ENCODE peak calls at places on chromosomes 13 and 19, in five cellular contexts. One of them, this sample, is unnamed.

GRCh38 chr13:50989476-50989875 is 79.9 kb downstream of the RNASEH2B start:
- DNase-seq in neuronal stem cell: no peak
- DNase-seq in IMR-90: no peak
- DNase-seq in H1: no peak
- DNase-seq in H9: peak; percentile 55
- DNase-seq in this sample: peak; percentile 50

GRCh38 chr13:107734891-107735620 is 480.3 kb downstream of the LIG4 start:
- DNase-seq in neuronal stem cell: no peak
- DNase-seq in H1: no peak
- DNase-seq in IMR-90: no peak
- DNase-seq in H9: no peak
- DNase-seq in this sample: no peak

GRCh38 chr13:99908129-99908805 is 63.3 kb downstream of the ZIC5 start:
- DNase-seq in H1: no peak
- DNase-seq in H9: no peak
- DNase-seq in IMR-90: no peak
- DNase-seq in neuronal stem cell: no peak
- DNase-seq in this sample: no peak

GRCh38 chr13:44519642-44520041 is 56.5 kb downstream of the TSC22D1 start:
- DNase-seq in IMR-90: no peak
- DNase-seq in H9: no peak
- DNase-seq in neuronal stem cell: no peak
- DNase-seq in H1: no peak
- DNase-seq in this sample: no peak

GRCh38 chr19:11383706-11384048 is 437 bp downstream of the EPOR start:
- DNase-seq in H1: no peak
- DNase-seq in IMR-90: no peak
- DNase-seq in H9: no peak
- DNase-seq in neuronal stem cell: no peak
- DNase-seq in this sample: no peak

GRCh38 chr19:2552859-2553258 is 76.9 kb downstream of the GADD45B start:
- DNase-seq in IMR-90: no peak
- DNase-seq in H1: no peak
- DNase-seq in H9: no peak
- DNase-seq in neuronal stem cell: no peak
- DNase-seq in this sample: peak; percentile 65

GRCh38 chr13:29452773-29453574 is 142.5 kb downstream of the SLC7A1 start:
- DNase-seq in neuronal stem cell: no peak
- DNase-seq in H1: no peak
- DNase-seq in H9: no peak
- DNase-seq in IMR-90: no peak
- DNase-seq in this sample: no peak

GRCh38 chr13:108214511-108215383 is 589 bp downstream of the LIG4 start:
- DNase-seq in H1: no peak
- DNase-seq in neuronal stem cell: no peak
- DNase-seq in H9: peak; percentile 50
- DNase-seq in IMR-90: no peak
- DNase-seq in this sample: peak; percentile 18

GRCh38 chr19:45613926-45614725 is 12.1 kb upstream of the GPR4 start:
- DNase-seq in H9: no peak
- DNase-seq in H1: no peak
- DNase-seq in IMR-90: peak; percentile 93
- DNase-seq in neuronal stem cell: no peak
- DNase-seq in this sample: peak; percentile 96

GRCh38 chr13:46184277-46184699 is 2.3 kb upstream of the LCP1 start:
- DNase-seq in neuronal stem cell: no peak
- DNase-seq in H9: peak; percentile 66
- DNase-seq in IMR-90: no peak
- DNase-seq in H1: peak; percentile 13
- DNase-seq in this sample: no peak

GRCh38 chr19:30799854-30800755 is 427.9 kb downstream of the ZNF536 start:
- DNase-seq in H9: peak; percentile 75
- DNase-seq in H1: peak; percentile 27
- DNase-seq in neuronal stem cell: peak; percentile 50
- DNase-seq in IMR-90: no peak
- DNase-seq in this sample: peak; percentile 5

GRCh38 chr13:74217816-74218215 is 83.6 kb upstream of the KLF12 start:
- DNase-seq in neuronal stem cell: no peak
- DNase-seq in H9: no peak
- DNase-seq in H1: no peak
- DNase-seq in IMR-90: peak; percentile 97
- DNase-seq in this sample: peak; percentile 78

GRCh38 chr19:23776507-23777205 is 18.0 kb upstream of the ZNF681 start:
- DNase-seq in H1: no peak
- DNase-seq in H9: no peak
- DNase-seq in neuronal stem cell: no peak
- DNase-seq in IMR-90: no peak
- DNase-seq in this sample: no peak

GRCh38 chr19:16527971-16528521 is 14.2 kb downstream of the CHERP start:
- DNase-seq in H1: no peak
- DNase-seq in H9: peak; percentile 56
- DNase-seq in IMR-90: no peak
- DNase-seq in neuronal stem cell: no peak
- DNase-seq in this sample: peak; percentile 18

GRCh38 chr19:18644144-18645034 is 7.6 kb downstream of the KLHL26 start:
- DNase-seq in H9: no peak
- DNase-seq in neuronal stem cell: no peak
- DNase-seq in H1: no peak
- DNase-seq in IMR-90: no peak
- DNase-seq in this sample: no peak

GRCh38 chr19:28242317-28242927 is 970.5 kb downstream of the UQCRFS1 start:
- DNase-seq in H1: no peak
- DNase-seq in IMR-90: no peak
- DNase-seq in H9: peak; percentile 55
- DNase-seq in neuronal stem cell: peak; percentile 70
- DNase-seq in this sample: no peak

GRCh38 chr19:23436944-23437343 is 41.7 kb upstream of the ZNF91 start:
- DNase-seq in H1: no peak
- DNase-seq in H9: peak; percentile 28
- DNase-seq in neuronal stem cell: no peak
- DNase-seq in IMR-90: no peak
- DNase-seq in this sample: no peak

GRCh38 chr13:51380269-51380668 is 40.8 kb downstream of the SERPINE3 start:
- DNase-seq in H1: no peak
- DNase-seq in neuronal stem cell: no peak
- DNase-seq in IMR-90: peak; percentile 16
- DNase-seq in H9: no peak
- DNase-seq in this sample: no peak

GRCh38 chr13:24493356-24493755 is 19.2 kb downstream of the PARP4 start:
- DNase-seq in H1: no peak
- DNase-seq in neuronal stem cell: no peak
- DNase-seq in IMR-90: no peak
- DNase-seq in H9: no peak
- DNase-seq in this sample: no peak

GRCh38 chr13:20843177-20843576 is 59.4 kb downstream of the XPO4 start:
- DNase-seq in IMR-90: peak; percentile 18
- DNase-seq in H1: no peak
- DNase-seq in neuronal stem cell: no peak
- DNase-seq in H9: no peak
- DNase-seq in this sample: no peak

GRCh38 chr19:45814166-45814780 is 835 bp downstream of the RSPH6A start:
- DNase-seq in neuronal stem cell: no peak
- DNase-seq in H1: no peak
- DNase-seq in IMR-90: no peak
- DNase-seq in H9: no peak
- DNase-seq in this sample: no peak

GRCh38 chr19:37412700-37413099 is 41.8 kb downstream of the ZNF527 start:
- DNase-seq in H1: no peak
- DNase-seq in H9: no peak
- DNase-seq in neuronal stem cell: no peak
- DNase-seq in IMR-90: no peak
- DNase-seq in this sample: no peak

GRCh38 chr13:30847697-30848307 is 58.3 kb upstream of the MEDAG start:
- DNase-seq in H9: no peak
- DNase-seq in neuronal stem cell: no peak
- DNase-seq in H1: no peak
- DNase-seq in IMR-90: peak; percentile 99
- DNase-seq in this sample: peak; percentile 100

GRCh38 chr19:13022859-13023636 is 27.8 kb downstream of the NFIX start:
- DNase-seq in neuronal stem cell: no peak
- DNase-seq in H9: peak; percentile 64
- DNase-seq in IMR-90: peak; percentile 95
- DNase-seq in H1: no peak
- DNase-seq in this sample: peak; percentile 45

GRCh38 chr13:99605417-99606321 is 104.4 kb downstream of the TM9SF2 start:
- DNase-seq in neuronal stem cell: peak; percentile 32
- DNase-seq in H1: no peak
- DNase-seq in IMR-90: no peak
- DNase-seq in H9: peak; percentile 80
- DNase-seq in this sample: no peak

GRCh38 chr19:22893855-22894270 is 61.8 kb downstream of the ZNF723 start:
- DNase-seq in H9: no peak
- DNase-seq in neuronal stem cell: no peak
- DNase-seq in H1: no peak
- DNase-seq in IMR-90: no peak
- DNase-seq in this sample: no peak

GRCh38 chr13:53200498-53201453 is 172.2 kb downstream of the OLFM4 start:
- DNase-seq in H9: peak; percentile 89
- DNase-seq in neuronal stem cell: peak; percentile 84
- DNase-seq in IMR-90: peak; percentile 1
- DNase-seq in H1: peak; percentile 62
- DNase-seq in this sample: peak; percentile 8

GRCh38 chr13:51724721-51725120 is 79.2 kb downstream of the DHRS12 start:
- DNase-seq in neuronal stem cell: no peak
- DNase-seq in H9: no peak
- DNase-seq in H1: no peak
- DNase-seq in IMR-90: peak; percentile 28
- DNase-seq in this sample: no peak

GRCh38 chr13:95643814-95644598 is 500 bp downstream of the DZIP1 start:
- DNase-seq in neuronal stem cell: no peak
- DNase-seq in H1: no peak
- DNase-seq in H9: peak; percentile 61
- DNase-seq in IMR-90: peak; percentile 35
- DNase-seq in this sample: peak; percentile 74

GRCh38 chr19:44658069-44658727 is 13.1 kb upstream of the CEACAM19 start:
- DNase-seq in IMR-90: no peak
- DNase-seq in H9: no peak
- DNase-seq in neuronal stem cell: no peak
- DNase-seq in H1: no peak
- DNase-seq in this sample: no peak

GRCh38 chr13:53340505-53341143 is 312.0 kb downstream of the OLFM4 start:
- DNase-seq in H1: no peak
- DNase-seq in neuronal stem cell: no peak
- DNase-seq in H9: no peak
- DNase-seq in IMR-90: no peak
- DNase-seq in this sample: no peak

GRCh38 chr13:23159205-23159586 is 21.6 kb upstream of the SGCG start:
- DNase-seq in H9: peak; percentile 76
- DNase-seq in IMR-90: peak; percentile 13
- DNase-seq in H1: no peak
- DNase-seq in neuronal stem cell: peak; percentile 68
- DNase-seq in this sample: no peak

GRCh38 chr19:16714702-16715294 is 4.8 kb upstream of the NWD1 start:
- DNase-seq in H9: peak; percentile 71
- DNase-seq in IMR-90: peak; percentile 24
- DNase-seq in H1: peak; percentile 50
- DNase-seq in neuronal stem cell: peak; percentile 74
- DNase-seq in this sample: peak; percentile 39

GRCh38 chr19:12913871-12914690 is 5.0 kb downstream of the SYCE2 start:
- DNase-seq in H9: no peak
- DNase-seq in IMR-90: no peak
- DNase-seq in H1: no peak
- DNase-seq in neuronal stem cell: no peak
- DNase-seq in this sample: no peak

GRCh38 chr19:55486971-55487883 is 1.0 kb upstream of the SSC5D start:
- DNase-seq in IMR-90: peak; percentile 97
- DNase-seq in H9: no peak
- DNase-seq in neuronal stem cell: no peak
- DNase-seq in H1: no peak
- DNase-seq in this sample: peak; percentile 99
- H3K4me1 ChIP-seq in IMR-90: peaks cover 30% of the 10 kb centered on the region
- H3K4me1 ChIP-seq in H9: peaks cover 3% of the 10 kb centered on the region
- H3K4me1 ChIP-seq in neuronal stem cell: peaks cover 50% of the 10 kb centered on the region
- H3K4me1 ChIP-seq in H1: peaks cover 35% of the 10 kb centered on the region
- H3K4me1 ChIP-seq in this sample: peaks cover 72% of the 10 kb centered on the region

GRCh38 chr13:114107686-114108081 is 24.7 kb downstream of the RASA3 start:
- DNase-seq in H1: no peak
- DNase-seq in H9: no peak
- DNase-seq in neuronal stem cell: no peak
- DNase-seq in IMR-90: peak; percentile 91
- DNase-seq in this sample: peak; percentile 84

GRCh38 chr13:114110091-114110829 is 22.2 kb downstream of the RASA3 start:
- DNase-seq in IMR-90: no peak
- DNase-seq in neuronal stem cell: no peak
- DNase-seq in H9: peak; percentile 73
- DNase-seq in H1: no peak
- DNase-seq in this sample: peak; percentile 61

GRCh38 chr13:114109646-114110045 is 22.8 kb downstream of the RASA3 start:
- DNase-seq in H9: no peak
- DNase-seq in IMR-90: no peak
- DNase-seq in H1: no peak
- DNase-seq in neuronal stem cell: no peak
- DNase-seq in this sample: no peak

GRCh38 chr13:114108141-114108761 is 24.2 kb downstream of the RASA3 start:
- DNase-seq in H9: no peak
- DNase-seq in IMR-90: no peak
- DNase-seq in H1: no peak
- DNase-seq in neuronal stem cell: no peak
- DNase-seq in this sample: no peak

GRCh38 chr13:114108894-114109293 is 23.5 kb downstream of the RASA3 start:
- DNase-seq in H9: no peak
- DNase-seq in neuronal stem cell: no peak
- DNase-seq in IMR-90: no peak
- DNase-seq in H1: no peak
- DNase-seq in this sample: no peak
- H3K23ac ChIP-seq in H9: no peak overlapping the region
- H3K23ac ChIP-seq in neuronal stem cell: peak overlapping the region; percentile 93
- H3K23ac ChIP-seq in IMR-90: peak overlapping the region; percentile 89
- H3K23ac ChIP-seq in H1: no peak overlapping the region
- H3K23ac ChIP-seq in this sample: no peak overlapping the region

GRCh38 chr19:58466760-58467589 is at the start of gene ZNF324:
- DNase-seq in H1: peak; percentile 84
- DNase-seq in H9: peak; percentile 98
- DNase-seq in neuronal stem cell: peak; percentile 97
- DNase-seq in IMR-90: peak; percentile 94
- DNase-seq in this sample: peak; percentile 97
- H3K14ac ChIP-seq in H1: no peak within 1 kb of the TSS
- H3K14ac ChIP-seq in H9: no peak within 1 kb of the TSS
- H3K14ac ChIP-seq in neuronal stem cell: no peak within 1 kb of the TSS
- H3K14ac ChIP-seq in IMR-90: peak within 1 kb of the TSS; percentile 78
- H3K14ac ChIP-seq in this sample: peak within 1 kb of the TSS; percentile 26

DNA sequence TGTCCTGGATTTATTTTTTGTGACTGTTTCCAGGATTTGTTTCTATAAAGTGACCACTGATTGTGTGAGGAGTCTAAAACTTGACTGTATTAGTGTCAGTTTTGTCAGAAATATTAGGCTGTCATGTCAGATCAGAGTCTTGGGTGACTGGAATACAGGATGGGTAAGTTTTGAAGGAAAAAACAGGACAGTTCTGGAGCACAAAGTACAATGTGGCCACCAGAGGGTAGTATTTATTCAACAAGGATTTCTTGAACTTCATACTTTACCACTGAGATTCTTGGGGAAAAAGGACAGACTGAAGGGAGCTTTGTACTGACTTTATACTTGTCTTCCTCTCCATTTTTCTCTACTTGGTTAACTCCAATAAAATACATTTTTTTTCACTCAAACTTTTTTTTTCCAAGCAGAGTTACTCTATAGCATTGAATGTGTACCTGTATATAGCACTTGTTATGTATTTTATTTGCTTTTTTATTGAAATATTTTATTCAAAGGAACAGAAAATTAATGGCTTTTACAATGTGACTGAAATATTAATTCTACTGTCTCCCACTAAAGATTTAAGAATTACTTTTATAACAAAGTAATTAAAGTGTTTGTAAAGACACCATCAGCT is 51.1 kb downstream of the LMO7 start:
- DNase-seq in H1: no peak
- DNase-seq in IMR-90: peak; percentile 68
- DNase-seq in neuronal stem cell: no peak
- DNase-seq in H9: no peak
- DNase-seq in this sample: peak; percentile 72
- H3K4me1 ChIP-seq in H1: peaks cover 2% of the 10 kb centered on the region
- H3K4me1 ChIP-seq in IMR-90: peaks cover 21% of the 10 kb centered on the region
- H3K4me1 ChIP-seq in neuronal stem cell: no peaks in the 10 kb centered on the region
- H3K4me1 ChIP-seq in H9: peaks cover 5% of the 10 kb centered on the region
- H3K4me1 ChIP-seq in this sample: no peaks in the 10 kb centered on the region